ENCODE peak calls at places on chromosomes 2 and 18, in nine cellular contexts. H, G, T, P, V, Q, J, E and Z are unnamed samples.

GRCh38 chr2:133235959-133236358 is 332.3 kb downstream of the NCKAP5 start:
- DNase-seq in H (no peak), J (no peak), Q (no peak), T (no peak), G (peak; percentile 55), E (peak; percentile 24), P (no peak), V (no peak), Z (no peak)

GRCh38 chr2:39481611-39482010 is 44.5 kb upstream of the MAP4K3 start:
- DNase-seq in V (no peak), Q (peak; percentile 73), T (no peak), G (peak; percentile 63), H (no peak), P (no peak), J (peak; percentile 54), E (no peak), Z (no peak)

GRCh38 chr2:61177727-61178549 is 15.9 kb downstream of the C2orf74 start:
- DNase-seq in P (no peak), J (peak; percentile 27), T (peak; percentile 37), E (no peak), G (peak; percentile 26), H (peak; percentile 67), Q (peak; percentile 44), V (peak; percentile 33), Z (peak; percentile 38)

GRCh38 chr2:46270384-46270783 is 26.8 kb upstream of the EPAS1 start:
- DNase-seq in P (no peak), Q (peak; percentile 17), E (no peak), T (no peak), H (no peak), J (no peak), V (no peak), G (peak; percentile 27), Z (no peak)

GRCh38 chr2:4174796-4175195 is 471.4 kb downstream of the DCDC2C start:
- DNase-seq in H (no peak), Q (no peak), G (peak; percentile 1), E (no peak), V (no peak), J (peak; percentile 10), T (no peak), P (no peak), Z (no peak)

GRCh38 chr2:75053484-75054112 is 95.2 kb downstream of the POLE4 start:
- DNase-seq in H (peak; percentile 51), Q (peak; percentile 37), P (no peak), E (no peak), T (peak; percentile 27), J (peak; percentile 62), V (peak; percentile 51), G (peak; percentile 64), Z (no peak)

GRCh38 chr2:13654416-13654815 is 937.7 kb downstream of the TRIB2 start:
- DNase-seq in G (no peak), J (no peak), V (no peak), T (no peak), Q (no peak), E (no peak), P (no peak), H (no peak), Z (no peak)

GRCh38 chr18:57331718-57332117 is 20.6 kb upstream of the ST8SIA3 start:
- DNase-seq in V (no peak), H (no peak), E (no peak), P (no peak), G (peak; percentile 78), Q (no peak), J (no peak), T (no peak), Z (no peak)

GRCh38 chr2:140144611-140145010 is 1364.4 kb upstream of the NXPH2 start:
- DNase-seq in Q (no peak), G (no peak), H (no peak), E (no peak), V (no peak), J (no peak), P (no peak), T (no peak), Z (no peak)

GRCh38 chr2:23939054-23939436 is 1.2 kb upstream of the UBXN2A start:
- DNase-seq in Q (peak; percentile 48), J (no peak), T (no peak), H (no peak), P (no peak), E (no peak), V (no peak), G (no peak), Z (no peak)

GRCh38 chr2:23940262-23940975 is at the start of gene UBXN2A:
- DNase-seq in H (peak; percentile 90), T (peak; percentile 79), G (peak; percentile 86), E (no peak), V (peak; percentile 89), Q (peak; percentile 85), P (peak; percentile 64), J (peak; percentile 85), Z (peak; percentile 95)

GRCh38 chr2:23940976-23941605 is 828 bp downstream of the UBXN2A start:
- DNase-seq in V (no peak), E (no peak), G (peak; percentile 24), H (peak; percentile 24), Q (peak; percentile 50), P (no peak), T (no peak), J (no peak), Z (no peak)

GRCh38 chr2:23943666-23944065 is 3.4 kb downstream of the UBXN2A start:
- DNase-seq in T (no peak), E (no peak), H (no peak), G (no peak), P (no peak), Q (no peak), J (no peak), V (no peak), Z (no peak)

DNA sequence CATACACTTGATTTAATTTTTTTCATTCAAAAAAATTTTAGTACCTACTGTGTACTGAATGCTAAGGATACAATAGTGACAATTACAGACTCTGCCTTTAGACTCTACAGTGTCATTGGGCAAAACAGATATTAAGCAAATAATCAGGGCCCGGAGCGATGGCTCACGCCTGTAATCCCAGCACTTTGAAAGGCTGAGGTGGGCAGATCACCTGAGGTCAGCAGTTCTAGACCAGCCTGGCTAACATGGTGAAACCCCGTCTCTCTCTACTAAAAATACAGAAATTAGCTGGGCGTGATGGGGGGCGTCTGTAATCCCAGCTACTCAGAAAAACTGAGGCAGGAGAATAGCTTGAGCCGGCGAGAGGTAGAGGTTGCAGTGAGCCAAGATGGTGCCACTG is 1.4 kb downstream of the UBXN2A start:
- DNase-seq in J (no peak), P (no peak), E (no peak), T (no peak), G (no peak), V (no peak), H (no peak), Q (no peak), Z (no peak)
- H3K4me3 ChIP-seq in J (peak overlapping the region; percentile 63), P (no peak overlapping the region), E (peak overlapping the region; percentile 80), T (no peak overlapping the region), G (peak overlapping the region; percentile 70), V (peak overlapping the region; percentile 74), H (peak overlapping the region; percentile 75), Q (no peak overlapping the region), Z (peak overlapping the region; percentile 71)

DNA sequence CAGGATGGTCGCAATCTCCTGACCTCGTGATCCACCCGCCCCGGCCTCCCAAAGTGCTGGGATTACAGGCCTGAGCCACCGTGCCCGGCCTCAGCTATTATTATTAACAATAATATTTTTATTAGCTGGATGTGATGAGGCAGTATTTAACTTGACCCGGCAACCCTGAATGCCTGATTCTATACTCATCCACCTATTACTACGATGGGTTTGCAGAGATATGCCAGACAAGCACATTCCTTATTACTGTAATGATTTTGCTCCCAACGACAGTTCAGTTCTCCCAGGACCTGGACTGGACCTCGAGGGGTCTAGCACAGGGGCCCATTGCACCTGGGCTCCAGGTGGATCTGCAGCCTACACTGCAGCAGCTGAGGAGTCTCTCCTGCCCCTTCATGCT is 32.6 kb downstream of the BMP10 start:
- DNase-seq in H (no peak), Q (no peak), V (no peak), G (no peak), P (no peak), E (no peak), J (no peak), T (no peak), Z (no peak)
- H3K4me3 ChIP-seq in H (no peak overlapping the region), Q (no peak overlapping the region), V (no peak overlapping the region), G (no peak overlapping the region), P (no peak overlapping the region), E (no peak overlapping the region), J (no peak overlapping the region), T (no peak overlapping the region), Z (no peak overlapping the region)

GRCh38 chr2:144117079-144117478 is 402.8 kb downstream of the ZEB2 start:
- DNase-seq in G (no peak), H (no peak), Q (no peak), J (no peak), P (no peak), T (no peak), V (no peak), E (no peak), Z (no peak)
- H3K4me3 ChIP-seq in G (no peak overlapping the region), H (no peak overlapping the region), Q (no peak overlapping the region), J (no peak overlapping the region), P (no peak overlapping the region), T (no peak overlapping the region), V (no peak overlapping the region), E (no peak overlapping the region), Z (no peak overlapping the region)

DNA sequence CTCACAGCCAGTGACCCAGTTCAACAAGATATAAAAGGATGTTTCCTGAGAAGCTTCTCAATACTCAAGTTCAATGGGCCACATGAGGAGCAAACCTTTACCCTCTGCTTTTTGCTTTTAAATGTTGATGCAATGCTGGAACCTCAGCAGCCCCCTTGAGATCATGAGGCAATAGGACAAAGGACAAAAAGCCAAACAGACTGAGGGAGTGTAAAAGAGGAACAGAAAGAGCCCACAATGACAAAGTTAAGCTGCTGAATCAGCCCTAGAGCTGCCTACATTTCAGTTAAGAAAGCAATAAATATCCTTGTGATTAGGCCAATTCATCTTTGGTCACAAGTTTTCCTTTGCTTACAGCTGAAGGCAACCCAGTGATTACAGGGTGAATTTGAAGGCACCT is 76.9 kb downstream of the MRO start:
- DNase-seq in V (no peak), J (no peak), E (no peak), T (no peak), G (no peak), H (peak; percentile 51), P (no peak), Q (no peak), Z (no peak)
- H3K4me3 ChIP-seq in V (no peak overlapping the region), J (no peak overlapping the region), E (no peak overlapping the region), T (no peak overlapping the region), G (no peak overlapping the region), H (no peak overlapping the region), P (no peak overlapping the region), Q (no peak overlapping the region), Z (no peak overlapping the region)

GRCh38 chr18:70420151-70420898 is 131.5 kb downstream of the SOCS6 start:
- DNase-seq in G (peak; percentile 50), J (peak; percentile 66), V (no peak), H (peak; percentile 51), T (peak; percentile 31), Q (peak; percentile 92), E (no peak), P (no peak), Z (no peak)
- H3K4me3 ChIP-seq in G (no peak overlapping the region), J (no peak overlapping the region), V (no peak overlapping the region), H (no peak overlapping the region), T (no peak overlapping the region), Q (no peak overlapping the region), E (no peak overlapping the region), P (no peak overlapping the region), Z (no peak overlapping the region)